ENCODE peak calls at places on chromosomes 1 and 21, in five cellular contexts. M is esophagus squamous epithelium; Z is CD8-positive, alpha-beta T cell; W is A549; X is CD8-positive, alpha-beta memory T cell. P is an unnamed sample.
A peak's percentile ranks its signal among the peaks of the same experiment; 100 is the strongest.

GRCh38 chr21:37751268-37751975 is 164.8 kb downstream of the KCNJ6 start:
- DNase-seq in M (no peak), Z (no peak), W (no peak), X (no peak), P (no peak)

GRCh38 chr1:84217239-84217638 is 73.2 kb downstream of the PRKACB start:
- DNase-seq in M (no peak), Z (no peak), W (no peak), X (no peak), P (no peak)

GRCh38 chr1:221157026-221157761 is 278.0 kb downstream of the HLX start:
- DNase-seq in M (no peak), Z (no peak), W (no peak), X (no peak), P (no peak)

GRCh38 chr1:167529829-167530474 is 11.6 kb upstream of the CD247 start:
- DNase-seq in M (no peak), Z (no peak), W (no peak), X (no peak), P (no peak)

GRCh38 chr1:68758666-68759209 is 261.9 kb upstream of the DEPDC1 start:
- DNase-seq in M (no peak), Z (no peak), W (no peak), X (no peak), P (no peak)

GRCh38 chr1:178706467-178706866 is 18.6 kb upstream of the RALGPS2 start:
- DNase-seq in M (no peak), Z (no peak), W (no peak), X (no peak), P (no peak)

GRCh38 chr1:31504001-31504400 is 72.3 kb upstream of the TINAGL1 start:
- DNase-seq in M (no peak), Z (no peak), W (no peak), X (no peak), P (no peak)

GRCh38 chr1:228416217-228416971 is at the start of gene TRIM17:
- DNase-seq in M (no peak), Z (no peak), W (no peak), X (peak; percentile 41), P (no peak)

GRCh38 chr1:183735069-183735860 is 69.7 kb upstream of the RGL1 start:
- DNase-seq in M (no peak), Z (no peak), W (no peak), X (no peak), P (no peak)

GRCh38 chr1:239543873-239544272 is 157.5 kb downstream of the CHRM3 start:
- DNase-seq in M (no peak), Z (no peak), W (no peak), X (no peak), P (no peak)

GRCh38 chr1:181073638-181074037 is 14.9 kb upstream of the IER5 start:
- DNase-seq in M (no peak), Z (no peak), W (peak; percentile 88), X (no peak), P (no peak)

GRCh38 chr1:40673452-40673851 is 8.0 kb upstream of the RIMS3 start:
- DNase-seq in M (no peak), Z (no peak), W (no peak), X (no peak), P (no peak)

GRCh38 chr1:204077979-204078696 is 5.2 kb downstream of the SOX13 start:
- DNase-seq in M (no peak), Z (no peak), W (peak; percentile 17), X (no peak), P (no peak)

GRCh38 chr21:14968821-14969220 is 96.0 kb downstream of the NRIP1 start:
- DNase-seq in M (no peak), Z (no peak), W (no peak), X (no peak), P (no peak)

GRCh38 chr1:58968360-58968952 is 184.6 kb upstream of the JUN start:
- DNase-seq in M (no peak), Z (no peak), W (no peak), X (peak; percentile 39), P (peak; percentile 14)

GRCh38 chr1:1046767-1047166 is 26.8 kb downstream of the AGRN start:
- DNase-seq in M (no peak), Z (no peak), W (no peak), X (no peak), P (no peak)

GRCh38 chr1:16153110-16153998 is 2.5 kb downstream of the EPHA2 start:
- DNase-seq in M (no peak), Z (no peak), W (no peak), X (no peak), P (no peak)

GRCh38 chr1:113153116-113153803 is 80.3 kb downstream of the LRIG2 start:
- DNase-seq in M (no peak), Z (no peak), W (peak; percentile 3), X (no peak), P (no peak)

GRCh38 chr1:31705080-31705866 is 1.5 kb upstream of the COL16A1 start:
- DNase-seq in M (no peak), Z (peak; percentile 58), W (peak; percentile 41), X (peak; percentile 22), P (peak; percentile 84)

GRCh38 chr1:87851490-87851889 is 522.8 kb downstream of the LMO4 start:
- DNase-seq in M (no peak), Z (no peak), W (no peak), X (no peak), P (no peak)

GRCh38 chr1:208008534-208008933 is 97.6 kb upstream of the CD34 start:
- DNase-seq in M (no peak), Z (no peak), W (no peak), X (no peak), P (peak; percentile 34)

GRCh38 chr1:208132287-208132882 is 111.8 kb downstream of the PLXNA2 start:
- DNase-seq in M (peak; percentile 3), Z (peak; percentile 9), W (peak; percentile 78), X (peak; percentile 21), P (peak; percentile 78)

GRCh38 chr1:1535298-1535988 is 5.0 kb downstream of the TMEM240 start:
- DNase-seq in M (no peak), Z (no peak), W (no peak), X (no peak), P (no peak)

GRCh38 chr1:79388694-79389361 is 382.3 kb upstream of the ADGRL4 start:
- DNase-seq in M (no peak), Z (no peak), W (no peak), X (no peak), P (no peak)

GRCh38 chr1:207971511-207972224 is 60.7 kb upstream of the CD34 start:
- DNase-seq in M (no peak), Z (no peak), W (no peak), X (no peak), P (no peak)

GRCh38 chr1:206467915-206468314 is 2.4 kb upstream of the IKBKE start:
- DNase-seq in M (no peak), Z (no peak), W (no peak), X (peak; percentile 21), P (peak; percentile 45)

GRCh38 chr21:44415073-44416025 is 40.0 kb upstream of the LRRC3 start:
- DNase-seq in M (no peak), Z (no peak), W (no peak), X (no peak), P (peak; percentile 33)

GRCh38 chr1:203327684-203328457 is 22.6 kb downstream of the BTG2 start:
- DNase-seq in M (no peak), Z (peak; percentile 54), W (peak; percentile 78), X (peak; percentile 90), P (peak; percentile 35)

GRCh38 chr1:37661401-37661800 is 26.7 kb upstream of the RSPO1 start:
- DNase-seq in M (no peak), Z (no peak), W (no peak), X (no peak), P (no peak)

GRCh38 chr1:184953600-184954219 is 20.6 kb downstream of the NIBAN1 start:
- DNase-seq in M (no peak), Z (no peak), W (no peak), X (no peak), P (no peak)

GRCh38 chr1:167791281-167792209 is 69.8 kb downstream of the MPZL1 start:
- DNase-seq in M (no peak), Z (no peak), W (peak; percentile 12), X (no peak), P (no peak)

GRCh38 chr1:53909946-53910345 is 16.0 kb downstream of the DIO1 start:
- DNase-seq in M (no peak), Z (no peak), W (no peak), X (no peak), P (no peak)

GRCh38 chr1:205782627-205783470 is 7.6 kb upstream of the RAB29 start:
- DNase-seq in M (no peak), Z (no peak), W (no peak), X (peak; percentile 29), P (no peak)

GRCh38 chr1:117810553-117810952 is 118.9 kb downstream of the GDAP2 start:
- DNase-seq in M (no peak), Z (no peak), W (no peak), X (no peak), P (no peak)

GRCh38 chr1:3668585-3669300 is 16.4 kb downstream of the TP73 start:
- DNase-seq in M (no peak), Z (no peak), W (peak; percentile 32), X (no peak), P (no peak)

GRCh38 chr1:62712625-62713243 is 24.5 kb upstream of the DOCK7 start:
- DNase-seq in M (no peak), Z (no peak), W (no peak), X (no peak), P (no peak)

GRCh38 chr1:52970149-52970548 is 43.1 kb downstream of the SCP2 start:
- DNase-seq in M (no peak), Z (no peak), W (peak; percentile 20), X (peak; percentile 1), P (no peak)

GRCh38 chr1:170318736-170319135 is 173.0 kb downstream of the NTMT2 start:
- DNase-seq in M (no peak), Z (no peak), W (no peak), X (no peak), P (no peak)

GRCh38 chr1:32743380-32744062 is 41.0 kb upstream of the SYNC start:
- DNase-seq in M (no peak), Z (no peak), W (no peak), X (no peak), P (no peak)
- H3K27ac ChIP-seq in M (peak overlapping the region; percentile 90), Z (no peak overlapping the region), W (peak overlapping the region; percentile 90), X (no peak overlapping the region), P (peak overlapping the region; percentile 93)

GRCh38 chr1:201562659-201563405 is 23.9 kb downstream of the NAV1 start:
- DNase-seq in M (no peak), Z (no peak), W (peak; percentile 30), X (no peak), P (peak; percentile 77)
- H3K4me1 ChIP-seq in M (peaks cover 60% of the 10 kb centered on the region), Z (no peaks in the 10 kb centered on the region), W (peaks cover 37% of the 10 kb centered on the region), X (no peaks in the 10 kb centered on the region), P (peaks cover 26% of the 10 kb centered on the region)

GRCh38 chr1:94234615-94235014 is 2.8 kb downstream of the ARHGAP29 start:
- DNase-seq in M (no peak), Z (no peak), W (no peak), X (no peak), P (no peak)
- H3K4me3 ChIP-seq in M (peak overlapping the region; percentile 89), Z (no peak overlapping the region), W (no peak overlapping the region), X (no peak overlapping the region), P (no peak overlapping the region)

DNA sequence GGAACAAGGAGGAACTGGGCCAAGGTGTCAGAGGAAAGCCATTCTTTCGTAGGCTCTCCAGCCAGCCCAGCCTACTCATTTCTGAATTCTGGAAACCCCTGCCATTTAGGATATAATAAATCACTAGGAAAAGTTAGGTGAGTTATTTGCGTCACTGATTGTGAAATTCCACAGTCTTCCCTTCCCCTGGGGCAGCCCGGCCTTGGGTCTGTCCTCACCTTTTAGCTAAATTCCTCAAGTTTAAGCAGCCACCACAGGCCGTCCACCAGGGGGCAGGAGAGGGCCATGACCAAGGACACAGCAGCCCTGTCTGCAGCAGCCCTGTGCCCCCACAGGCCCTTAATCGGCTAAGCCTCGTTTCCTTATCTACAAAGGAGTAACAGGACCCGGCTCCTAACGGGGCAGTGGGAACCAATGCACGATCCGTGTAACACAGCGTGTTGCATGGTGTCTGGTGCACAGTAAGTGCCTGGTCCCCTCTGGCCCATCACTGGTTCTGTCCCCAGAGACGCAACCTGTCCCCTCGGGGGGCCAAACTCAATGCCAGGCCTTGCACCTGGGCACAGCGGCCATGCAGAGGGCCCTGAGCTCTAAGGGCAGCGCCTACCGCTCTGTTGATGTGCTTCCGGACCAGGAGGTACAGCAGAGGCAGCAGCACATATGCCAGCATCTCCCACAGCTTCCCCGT is 18.1 kb downstream of the GPR157 start:
- DNase-seq in M (peak; percentile 26), Z (peak; percentile 79), W (peak; percentile 93), X (peak; percentile 79), P (peak; percentile 47)
- H3K27ac ChIP-seq in M (peak overlapping the region; percentile 52), Z (no peak overlapping the region), W (peak overlapping the region; percentile 58), X (no peak overlapping the region), P (no peak overlapping the region)

P was measured in ascending aorta.